ENCODE peak calls at places on chromosomes 2 and 18, in eight cellular contexts. Q is A172; I is CD8-positive, alpha-beta memory T cell; E is M059J; D is NCI-H446 treated with DMSO at 0.1 percent for 48 hours; X is NCI-H774; F is hepatocyte; S is left cardiac atrium. Z is an unnamed sample.

GRCh38 chr2:171553858-171554257 is 31.6 kb downstream of the CYBRD1 start:
- DNase-seq in X (peak; percentile 90), F (no peak), E (peak; percentile 87), Q (peak; percentile 99), S (no peak), I (no peak), D (no peak), Z (peak; percentile 91)

GRCh38 chr18:57748770-57749603 is 54.1 kb downstream of the ATP8B1 start:
- DNase-seq in F (peak; percentile 70), Q (peak; percentile 31), X (peak; percentile 60), D (no peak), E (peak; percentile 58), I (no peak), S (no peak), Z (no peak)

GRCh38 chr2:101327863-101328394 is 19.4 kb upstream of the RNF149 start:
- DNase-seq in X (no peak), I (no peak), F (peak; percentile 42), S (no peak), Q (no peak), E (no peak), D (no peak), Z (no peak)

GRCh38 chr2:71691747-71692455 is 238.5 kb downstream of the DYSF start:
- DNase-seq in Q (no peak), I (no peak), E (no peak), X (no peak), S (no peak), F (no peak), D (no peak), Z (no peak)

GRCh38 chr2:9364791-9365497 is 58.4 kb downstream of the ITGB1BP1 start:
- DNase-seq in D (no peak), Q (no peak), F (peak; percentile 30), E (no peak), X (no peak), I (no peak), S (no peak), Z (no peak)

GRCh38 chr18:48533340-48534093 is 5.3 kb upstream of the CTIF start:
- DNase-seq in E (no peak), X (no peak), D (no peak), F (no peak), S (no peak), Q (no peak), I (no peak), Z (no peak)

GRCh38 chr18:70334728-70335329 is 46.0 kb downstream of the SOCS6 start:
- DNase-seq in D (no peak), X (no peak), F (no peak), Q (no peak), S (no peak), I (no peak), E (peak; percentile 38), Z (no peak)

GRCh38 chr2:210195066-210195852 is 24.1 kb upstream of the KANSL1L start:
- DNase-seq in I (no peak), D (peak; percentile 39), F (peak; percentile 67), Q (peak; percentile 48), S (no peak), E (peak; percentile 34), X (peak; percentile 38), Z (no peak)

GRCh38 chr2:180247658-180248057 is 240.6 kb upstream of the CWC22 start:
- DNase-seq in F (no peak), I (no peak), D (no peak), X (no peak), S (no peak), Q (no peak), E (no peak), Z (no peak)

GRCh38 chr18:52499646-52500045 is 159.6 kb downstream of the DCC start:
- DNase-seq in X (peak; percentile 9), E (no peak), D (peak; percentile 98), F (peak; percentile 41), I (no peak), S (no peak), Q (peak; percentile 25), Z (no peak)

GRCh38 chr18:59085797-59086196 is 53.9 kb upstream of the SEC11C start:
- DNase-seq in D (no peak), E (peak; percentile 53), F (peak; percentile 33), Q (peak; percentile 45), X (no peak), S (no peak), I (no peak), Z (no peak)

GRCh38 chr18:8847066-8847755 is 141.9 kb downstream of the MTCL1 start:
- DNase-seq in I (no peak), Q (no peak), F (no peak), S (no peak), X (no peak), D (no peak), E (no peak), Z (no peak)

GRCh38 chr2:96325038-96325883 is at the start of gene ITPRIPL1:
- DNase-seq in E (no peak), D (no peak), Q (no peak), F (peak; percentile 37), X (no peak), S (peak; percentile 35), I (peak; percentile 37), Z (no peak)

GRCh38 chr2:137220438-137220998 is 455.2 kb downstream of the THSD7B start:
- DNase-seq in I (no peak), S (no peak), Q (no peak), E (peak; percentile 46), X (no peak), F (no peak), D (peak; percentile 5), Z (no peak)

GRCh38 chr2:143903172-143903856 is 616.6 kb downstream of the ZEB2 start:
- DNase-seq in X (no peak), S (no peak), F (no peak), E (peak; percentile 11), Q (no peak), D (peak; percentile 50), I (no peak), Z (no peak)

GRCh38 chr2:217394510-217395351 is 534.9 kb upstream of the TNP1 start:
- DNase-seq in Q (peak; percentile 41), I (no peak), F (no peak), X (no peak), D (no peak), E (peak; percentile 48), S (no peak), Z (no peak)

GRCh38 chr2:61179701-61180639 is 18.0 kb downstream of the C2orf74 start:
- DNase-seq in F (peak; percentile 57), S (peak; percentile 85), X (no peak), D (peak; percentile 78), I (no peak), Q (no peak), E (peak; percentile 42), Z (no peak)

GRCh38 chr2:184767059-184767458 is 168.7 kb downstream of the ZNF804A start:
- DNase-seq in X (no peak), Q (no peak), E (no peak), S (no peak), I (no peak), F (no peak), D (no peak), Z (no peak)

GRCh38 chr2:45578056-45578843 is 32.8 kb downstream of the SRBD1 start:
- DNase-seq in Q (peak; percentile 59), E (peak; percentile 34), D (no peak), F (peak; percentile 20), S (no peak), X (no peak), I (no peak), Z (no peak)

GRCh38 chr18:79544386-79544963 is 135.1 kb upstream of the CTDP1 start:
- DNase-seq in S (no peak), E (no peak), F (no peak), Q (no peak), I (no peak), D (no peak), X (no peak), Z (no peak)

GRCh38 chr18:59705145-59705544 is 7.9 kb upstream of the CCBE1 start:
- DNase-seq in F (no peak), X (no peak), Q (no peak), E (no peak), D (no peak), I (no peak), S (no peak), Z (no peak)

GRCh38 chr2:104431701-104432121 is 422.2 kb upstream of the POU3F3 start:
- DNase-seq in I (no peak), Q (no peak), S (no peak), E (no peak), F (no peak), X (no peak), D (no peak), Z (no peak)

GRCh38 chr2:42342061-42342794 is 18.8 kb downstream of the COX7A2L start:
- DNase-seq in S (no peak), Q (peak; percentile 95), E (peak; percentile 95), X (no peak), I (no peak), F (peak; percentile 64), D (no peak), Z (no peak)

GRCh38 chr18:9828794-9829712 is 56.7 kb upstream of the TXNDC2 start:
- DNase-seq in X (no peak), Q (no peak), I (no peak), F (no peak), E (no peak), S (no peak), D (no peak), Z (no peak)

GRCh38 chr2:26720322-26721166 is 28.0 kb downstream of the KCNK3 start:
- DNase-seq in X (peak; percentile 13), D (no peak), E (peak; percentile 93), I (no peak), F (peak; percentile 92), Q (peak; percentile 73), S (peak; percentile 92), Z (no peak)